ENCODE peak calls at places on chromosomes 1 and 21, in five cellular contexts. F is IMR-90, J is K562, U is mesenchymal stem cell, E is aorta. O is an unnamed sample. For H3K4me1 and H3K9me3, the result is how much of the 10 kb centered on the place peaks cover.

GRCh38 chr1:21238141-21238800 is 52.0 kb downstream of the ECE1 start:
- DNase-seq in F (peak), J (no peak), U (peak), E (no peak), O (no peak)

GRCh38 chr1:180631197-180631765 is 541 bp upstream of the XPR1 start:
- DNase-seq in F (no peak), J (no peak), U (no peak), E (no peak), O (no peak)

GRCh38 chr1:10648689-10649483 is 147.6 kb downstream of the CASZ1 start:
- DNase-seq in F (no peak), J (peak), U (peak), E (no peak), O (no peak)

GRCh38 chr1:68331117-68331865 is 99.0 kb upstream of the WLS start:
- DNase-seq in F (peak), J (no peak), U (peak), E (no peak), O (no peak)

GRCh38 chr1:214967865-214968575 is 114.5 kb upstream of the KCNK2 start:
- DNase-seq in F (peak), J (no peak), U (peak), E (no peak), O (no peak)

GRCh38 chr1:112904071-112904830 is 51.7 kb downstream of the SLC16A1 start:
- DNase-seq in F (peak), J (peak), U (peak), E (no peak), O (peak)

GRCh38 chr1:21666572-21667320 is 2.4 kb downstream of the RAP1GAP start:
- DNase-seq in F (no peak), J (no peak), U (no peak), E (peak), O (no peak)

GRCh38 chr1:20165522-20165951 is 20.4 kb upstream of the UBXN10 start:
- DNase-seq in F (no peak), J (peak), U (peak), E (no peak), O (no peak)

GRCh38 chr1:29532285-29532684 is 296.0 kb downstream of the PTPRU start:
- DNase-seq in F (no peak), J (no peak), U (no peak), E (no peak), O (no peak)

GRCh38 chr1:53459321-53460175 is at the start of gene DMRTB1:
- DNase-seq in F (no peak), J (no peak), U (no peak), E (no peak), O (no peak)

GRCh38 chr1:224503161-224504118 is 68.8 kb upstream of the WDR26 start:
- DNase-seq in F (peak), J (peak), U (peak), E (peak), O (peak)

GRCh38 chr21:33212159-33212851 is 17.4 kb upstream of the IFNAR2 start:
- DNase-seq in F (peak), J (peak), U (peak), E (no peak), O (no peak)

GRCh38 chr1:17192394-17193221 is 12.3 kb upstream of the PADI1 start:
- DNase-seq in F (no peak), J (peak), U (no peak), E (no peak), O (no peak)

GRCh38 chr1:18949689-18950414 is 6.6 kb downstream of the IFFO2 start:
- DNase-seq in F (peak), J (peak), U (peak), E (no peak), O (no peak)

GRCh38 chr1:18947570-18947969 is 8.9 kb downstream of the IFFO2 start:
- DNase-seq in F (no peak), J (no peak), U (no peak), E (no peak), O (no peak)

GRCh38 chr1:18946550-18947381 is 9.7 kb downstream of the IFFO2 start:
- DNase-seq in F (no peak), J (no peak), U (no peak), E (no peak), O (no peak)

GRCh38 chr1:18948913-18949688 is 7.4 kb downstream of the IFFO2 start:
- DNase-seq in F (peak), J (no peak), U (peak), E (peak), O (no peak)

DNA sequence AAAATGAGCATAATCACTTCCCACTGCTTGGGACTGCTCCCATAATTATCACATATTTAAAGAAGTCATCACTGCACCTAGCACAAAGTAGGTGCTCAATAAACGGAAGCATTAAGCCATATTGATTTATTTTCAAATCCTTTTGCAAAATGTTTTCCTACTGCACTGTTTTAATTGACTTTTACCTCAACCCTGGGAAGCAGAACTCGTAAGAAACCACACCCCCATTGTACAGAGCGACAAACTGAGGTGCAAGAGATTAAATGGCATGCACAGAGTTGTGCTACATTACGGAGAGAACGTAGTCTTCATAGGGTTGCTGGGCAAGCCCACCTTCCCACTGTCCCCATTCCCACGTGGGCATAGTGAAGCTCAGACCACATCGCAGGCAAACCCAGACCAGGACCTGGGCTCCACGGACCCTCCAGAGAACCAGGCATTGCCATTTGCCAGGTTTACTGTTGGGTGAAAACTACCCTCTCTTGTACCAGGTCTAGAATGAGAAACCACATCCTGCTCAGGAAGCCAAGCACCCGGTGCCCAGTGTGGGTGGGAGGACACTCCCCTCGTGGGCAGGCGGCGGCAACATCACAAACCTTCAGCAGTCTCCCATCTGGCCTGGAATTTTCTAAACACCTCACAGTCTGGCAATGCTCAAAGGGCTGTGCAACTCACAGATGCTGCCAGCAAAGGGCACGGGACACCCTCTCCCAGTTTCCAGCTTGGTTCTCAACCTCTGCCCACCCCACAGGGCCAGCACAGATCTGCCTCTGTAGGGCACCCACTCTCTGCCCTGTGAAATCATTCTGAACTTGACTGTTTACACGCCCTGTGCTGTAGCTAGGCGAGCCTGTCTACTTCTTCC is 8.2 kb downstream of the IFFO2 start:
- DNase-seq in F (no peak), J (no peak), U (peak), E (peak), O (no peak)
- H3K4me1 ChIP-seq in F (half or more), J (under half), U (half or more), E (under half), O (half or more)

GRCh38 chr1:220956861-220957605 is 77.8 kb downstream of the HLX start:
- DNase-seq in F (peak), J (peak), U (peak), E (no peak), O (no peak)
- H3K27ac ChIP-seq in F (peak), J (peak), U (peak), E (no peak), O (no peak)

DNA sequence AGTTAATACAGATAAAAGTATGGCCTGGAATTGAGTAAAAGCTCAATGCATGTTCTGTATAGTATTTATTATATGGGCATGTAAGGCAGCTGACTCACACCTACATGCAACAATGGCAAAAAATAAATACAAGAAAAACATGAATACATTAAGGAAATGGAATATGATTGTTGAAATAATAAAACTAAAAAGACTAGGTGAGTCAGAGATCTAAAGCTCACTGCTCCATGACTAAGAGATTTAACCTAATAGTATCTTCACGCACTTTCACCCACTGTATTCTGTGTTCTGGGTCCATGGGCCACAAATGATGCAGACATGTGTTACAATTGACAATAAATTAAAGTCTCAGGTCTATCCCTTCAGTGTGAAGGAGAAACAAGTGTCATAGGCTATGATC is 607.0 kb downstream of the AGBL4 start:
- DNase-seq in F (no peak), J (no peak), U (no peak), E (no peak), O (no peak)
- H3K9me3 ChIP-seq in F (under half), J (under half), U (under half), E (under half), O (under half)

GRCh38 chr1:18635070-18635577 is 4.5 kb downstream of the PAX7 start:
- DNase-seq in F (no peak), J (no peak), U (no peak), E (no peak), O (no peak)

GRCh38 chr1:18632218-18632588 is 1.6 kb downstream of the PAX7 start:
- DNase-seq in F (no peak), J (no peak), U (no peak), E (no peak), O (no peak)

GRCh38 chr1:18632711-18633427 is 2.2 kb downstream of the PAX7 start:
- DNase-seq in F (no peak), J (no peak), U (no peak), E (no peak), O (no peak)

GRCh38 chr1:18634276-18634675 is 3.6 kb downstream of the PAX7 start:
- DNase-seq in F (no peak), J (no peak), U (no peak), E (no peak), O (no peak)

GRCh38 chr1:18633428-18634155 is 2.9 kb downstream of the PAX7 start:
- DNase-seq in F (no peak), J (no peak), U (no peak), E (no peak), O (no peak)
- H3K4me1 ChIP-seq in F (under half), J (under half), U (under half), E (under half), O (under half)

GRCh38 chr21:30391615-30392014 is 4.2 kb upstream of the KRTAP13-1 start:
- DNase-seq in F (no peak), J (no peak), U (no peak), E (no peak), O (no peak)

DNA sequence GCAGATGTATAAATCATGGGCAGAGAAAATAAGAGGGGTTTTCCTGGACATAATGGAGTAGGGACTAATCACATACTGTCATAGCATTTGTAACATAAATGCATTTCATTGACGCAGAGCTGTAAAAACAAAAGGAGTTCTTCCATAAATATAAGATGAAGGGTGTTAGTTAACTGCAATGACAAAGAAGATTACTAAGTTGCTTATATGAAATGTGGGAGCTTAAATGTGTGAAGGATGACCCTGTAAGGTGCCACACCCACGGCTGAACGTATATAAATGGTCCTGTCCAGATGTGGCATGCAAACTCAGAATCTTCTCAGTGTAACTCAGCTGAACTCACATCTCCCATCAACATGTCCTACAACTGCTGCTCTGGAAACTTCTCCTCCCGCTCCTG is at the start of gene KRTAP13-1:
- DNase-seq in F (no peak), J (no peak), U (no peak), E (no peak), O (no peak)
- H3K27ac ChIP-seq in F (no peak), J (no peak), U (no peak), E (no peak), O (no peak)

GRCh38 chr1:193634470-193634869 is 448.1 kb upstream of the B3GALT2 start:
- DNase-seq in F (no peak), J (no peak), U (no peak), E (no peak), O (no peak)
- H3K9me3 ChIP-seq in F (under half), J (under half), U (under half), E (under half), O (under half)

DNA sequence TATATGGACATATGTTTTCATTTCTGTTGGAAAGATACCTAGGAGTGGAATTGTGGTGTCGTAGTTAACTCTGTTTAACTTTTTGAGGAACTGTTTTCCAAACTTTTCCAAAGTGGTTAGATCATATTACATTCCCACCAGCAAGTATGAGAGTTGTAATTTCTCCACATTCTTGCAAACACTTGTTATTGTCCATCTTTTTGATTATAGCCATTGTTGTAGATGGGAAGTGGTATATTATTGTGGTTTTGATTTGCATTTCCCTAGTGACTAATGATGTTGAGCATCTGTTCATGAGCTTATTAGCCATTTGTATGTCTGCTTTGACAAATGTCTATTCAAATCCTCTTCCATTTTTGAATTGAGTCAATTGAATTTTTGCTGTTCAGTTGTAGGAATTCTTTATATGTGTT is 19.8 kb downstream of the CAMTA1 start:
- DNase-seq in F (peak), J (no peak), U (no peak), E (no peak), O (no peak)
- H3K4me1 ChIP-seq in F (under half), J (under half), U (under half), E (under half), O (under half)

DNA sequence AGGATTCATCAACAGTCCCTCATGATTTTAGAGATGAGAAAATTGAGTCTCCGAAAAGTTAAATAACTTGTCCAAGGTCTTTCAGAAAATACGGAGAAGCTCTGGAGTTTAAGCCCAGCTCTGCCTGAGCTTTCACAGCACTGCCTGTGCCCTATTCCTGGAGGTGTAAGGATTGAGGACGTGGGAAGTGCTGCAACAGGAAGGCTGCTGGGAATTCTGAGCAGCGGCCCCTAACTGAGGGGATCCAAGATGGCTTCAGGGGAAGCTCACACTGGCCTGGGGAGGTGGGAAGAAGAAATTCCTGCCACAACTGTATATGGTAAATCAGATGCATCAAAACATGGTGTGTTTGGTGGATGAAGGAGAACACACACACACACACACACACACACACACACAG is 45.3 kb upstream of the BCL9 start:
- DNase-seq in F (no peak), J (no peak), U (no peak), E (no peak), O (no peak)
- H3K27ac ChIP-seq in F (no peak), J (no peak), U (no peak), E (no peak), O (no peak)

GRCh38 chr21:16767201-16767600 is 745.6 kb upstream of the CXADR start:
- DNase-seq in F (no peak), J (no peak), U (no peak), E (no peak), O (no peak)

GRCh38 chr21:16773206-16773605 is 739.6 kb upstream of the CXADR start:
- DNase-seq in F (peak), J (no peak), U (peak), E (no peak), O (no peak)

GRCh38 chr21:16768096-16768495 is 744.7 kb upstream of the CXADR start:
- DNase-seq in F (no peak), J (no peak), U (no peak), E (no peak), O (no peak)

GRCh38 chr21:16775056-16775455 is 737.8 kb upstream of the CXADR start:
- DNase-seq in F (no peak), J (no peak), U (no peak), E (no peak), O (no peak)

DNA sequence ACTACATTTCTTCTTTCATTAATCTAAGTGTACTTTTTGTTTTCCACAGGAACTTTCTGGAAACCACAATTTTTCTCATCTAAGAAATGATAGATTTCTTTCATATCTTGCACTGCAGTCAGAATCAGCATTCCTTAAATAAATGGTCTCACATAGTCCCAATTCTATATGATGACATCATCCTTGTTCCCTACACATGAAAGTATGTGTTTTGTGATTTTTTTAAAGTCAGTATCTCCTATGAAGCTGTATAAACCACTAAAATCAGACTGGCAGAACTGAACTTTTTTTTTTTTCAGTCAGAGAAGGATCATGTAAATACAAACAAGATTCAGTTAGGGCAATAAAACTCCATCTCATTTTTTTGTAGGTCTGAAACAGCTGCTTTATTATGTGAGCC is 742.6 kb upstream of the CXADR start:
- DNase-seq in F (no peak), J (no peak), U (no peak), E (no peak), O (no peak)
- H3K9me3 ChIP-seq in F (under half), J (under half), U (under half), E (under half), O (under half)